ENCODE peak calls at places on chromosomes 2 and 18, in six cellular contexts. Q is brain microvascular endothelial cell, N is foreskin fibroblast, M is type B pancreatic cell, G is astrocyte of the cerebellum, E is RWPE1. D is an unnamed sample.

GRCh38 chr2:83650897-83651296 is 808.2 kb downstream of the SUCLG1 start:
- DNase-seq in Q (no peak), N (peak; percentile 22), M (no peak), G (peak; percentile 31), E (no peak), D (no peak)

GRCh38 chr2:29699045-29699444 is 222.3 kb downstream of the ALK start:
- DNase-seq in Q (no peak), N (no peak), M (no peak), G (no peak), E (no peak), D (no peak)

GRCh38 chr2:163191372-163191771 is 352.8 kb upstream of the KCNH7 start:
- DNase-seq in Q (peak; percentile 39), N (peak; percentile 61), M (no peak), G (peak; percentile 42), E (peak; percentile 28), D (no peak)

GRCh38 chr2:31434911-31435310 is 20.4 kb upstream of the XDH start:
- DNase-seq in Q (no peak), N (peak; percentile 31), M (no peak), G (no peak), E (peak; percentile 44), D (no peak)

GRCh38 chr2:164068063-164068462 is 332.3 kb upstream of the FIGN start:
- DNase-seq in Q (no peak), N (no peak), M (no peak), G (no peak), E (no peak), D (no peak)

GRCh38 chr18:50429207-50429948 is 54.5 kb downstream of the SKA1 start:
- DNase-seq in Q (peak; percentile 22), N (peak; percentile 55), M (no peak), G (peak; percentile 3), E (peak; percentile 5), D (no peak)

GRCh38 chr2:33509908-33510588 is 33.6 kb downstream of the RASGRP3 start:
- DNase-seq in Q (no peak), N (peak; percentile 12), M (no peak), G (no peak), E (no peak), D (no peak)

GRCh38 chr2:191901031-191901430 is 54.1 kb upstream of the CAVIN2 start:
- DNase-seq in Q (no peak), N (no peak), M (no peak), G (no peak), E (no peak), D (no peak)

GRCh38 chr2:219172231-219173154 is 2.7 kb upstream of the SLC23A3 start:
- DNase-seq in Q (no peak), N (no peak), M (no peak), G (no peak), E (no peak), D (no peak)

GRCh38 chr2:32627441-32627900 is 379 bp upstream of the TTC27 start:
- DNase-seq in Q (peak; percentile 59), N (peak; percentile 81), M (no peak), G (peak; percentile 24), E (peak; percentile 20), D (peak; percentile 44)

GRCh38 chr2:115083216-115083615 is 640.8 kb downstream of the DPP10 start:
- DNase-seq in Q (no peak), N (no peak), M (no peak), G (no peak), E (peak; percentile 16), D (no peak)

DNA sequence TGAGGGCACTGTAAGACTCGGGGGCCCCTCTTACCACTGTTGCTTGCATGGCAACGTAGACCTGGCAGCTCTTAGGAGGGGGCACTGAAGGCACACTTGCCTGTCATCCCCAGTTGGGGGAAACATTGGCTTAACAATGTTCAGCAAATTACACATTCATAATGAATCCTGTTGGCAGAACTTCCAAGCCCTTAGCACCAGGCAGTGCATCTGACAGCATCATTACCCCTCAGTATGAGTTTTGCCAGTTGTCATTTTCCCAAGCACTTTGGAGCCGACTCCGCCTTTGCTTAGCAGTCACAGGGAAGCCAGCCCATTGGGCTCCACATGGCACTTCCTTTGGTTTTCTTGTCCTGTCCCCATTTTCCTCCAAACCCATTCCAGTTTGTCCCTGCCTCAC is 73.7 kb downstream of the VSNL1 start:
- DNase-seq in Q (no peak), N (no peak), M (no peak), G (no peak), E (no peak), D (no peak)
- TF ChIP-seq CTCF in Q (no peak), N (no peak), M (no peak), G (no peak), E (no peak), D (no peak)

GRCh38 chr2:102250278-102250821 is 61.0 kb upstream of the IL1RL1 start:
- DNase-seq in Q (no peak), N (no peak), M (no peak), G (no peak), E (no peak), D (no peak)

GRCh38 chr2:102240640-102241370 is 54.0 kb downstream of the IL1RL2 start:
- DNase-seq in Q (peak; percentile 92), N (peak; percentile 98), M (peak; percentile 86), G (peak; percentile 89), E (peak; percentile 69), D (peak; percentile 92)

GRCh38 chr2:102251042-102251848 is 60.1 kb upstream of the IL1RL1 start:
- DNase-seq in Q (no peak), N (peak; percentile 75), M (no peak), G (no peak), E (peak; percentile 30), D (peak; percentile 81)

GRCh38 chr2:102241616-102242260 is 54.9 kb downstream of the IL1RL2 start:
- DNase-seq in Q (no peak), N (no peak), M (peak; percentile 1), G (no peak), E (peak; percentile 8), D (no peak)

GRCh38 chr2:102245266-102246151 is 58.7 kb downstream of the IL1RL2 start:
- DNase-seq in Q (no peak), N (peak; percentile 87), M (peak; percentile 55), G (peak; percentile 55), E (no peak), D (no peak)
- TF ChIP-seq CTCF in Q (peak; percentile 45), N (peak; percentile 49), M (no peak), G (no peak), E (no peak), D (no peak)

DNA sequence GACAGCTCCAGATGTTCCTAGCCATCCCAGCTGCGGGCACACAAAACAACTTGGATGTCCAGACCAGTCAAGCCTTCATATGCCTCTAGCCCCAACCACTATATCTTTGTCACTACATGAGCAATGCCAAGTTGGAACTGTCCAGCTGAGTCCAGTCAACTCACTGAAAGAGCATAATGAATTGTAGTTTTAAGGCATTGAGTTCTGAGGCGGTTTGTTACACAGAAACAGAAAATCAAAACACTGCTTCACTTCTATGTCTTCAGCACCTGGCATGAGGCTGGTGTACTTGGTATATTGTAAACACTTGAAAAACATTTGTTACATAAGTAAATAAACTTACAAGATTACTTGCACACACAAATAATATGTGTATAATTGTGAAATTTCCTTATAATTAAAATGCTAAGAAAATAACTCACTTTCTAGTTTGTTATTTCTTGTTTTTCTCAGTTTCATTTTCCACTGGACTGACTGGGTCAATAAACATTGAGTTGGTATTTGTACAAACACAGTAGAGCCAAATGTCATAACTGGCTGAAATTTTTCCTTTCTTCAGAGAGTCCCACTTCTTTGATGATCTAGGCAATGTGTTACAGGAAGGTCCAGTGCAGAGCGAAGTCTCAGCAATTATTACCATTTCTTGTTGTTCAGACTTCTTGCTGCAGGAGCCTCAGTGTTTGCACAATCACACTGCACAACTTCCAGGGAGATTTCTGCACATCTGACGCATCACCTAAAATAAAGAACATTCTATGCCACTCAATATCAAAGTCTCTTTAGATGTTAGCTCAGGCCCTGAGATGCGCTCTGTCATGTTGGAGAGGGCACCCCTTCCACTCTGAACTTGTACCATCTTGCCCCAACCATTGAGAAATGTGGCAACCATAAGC is 38.2 kb upstream of the DPP4 start:
- DNase-seq in Q (no peak), N (peak; percentile 19), M (no peak), G (no peak), E (no peak), D (no peak)
- TF ChIP-seq CTCF in Q (no peak), N (no peak), M (no peak), G (no peak), E (no peak), D (no peak)

DNA sequence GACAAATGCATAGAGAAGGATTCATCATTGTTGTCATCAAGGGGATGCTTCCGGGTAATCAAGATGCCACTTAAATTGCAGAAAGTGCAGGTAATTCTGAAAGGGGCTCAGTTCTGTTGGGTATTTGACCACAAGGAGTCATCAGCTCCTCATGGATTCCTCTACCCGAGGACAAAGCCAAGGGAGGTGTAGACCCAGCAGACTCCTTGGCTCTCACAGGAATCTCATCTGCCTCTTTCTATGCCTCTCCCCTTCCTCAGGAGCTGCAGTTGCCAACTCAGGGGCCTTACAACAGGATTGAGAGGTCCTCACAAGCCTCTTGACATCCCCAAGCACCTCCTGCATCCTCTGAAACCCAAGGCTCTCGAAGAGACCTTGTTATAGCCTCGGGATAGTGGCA is 44.0 kb downstream of the ITGB6 start:
- DNase-seq in Q (no peak), N (no peak), M (no peak), G (no peak), E (no peak), D (no peak)
- TF ChIP-seq CTCF in Q (peak; percentile 18), N (no peak), M (no peak), G (no peak), E (no peak), D (no peak)

DNA sequence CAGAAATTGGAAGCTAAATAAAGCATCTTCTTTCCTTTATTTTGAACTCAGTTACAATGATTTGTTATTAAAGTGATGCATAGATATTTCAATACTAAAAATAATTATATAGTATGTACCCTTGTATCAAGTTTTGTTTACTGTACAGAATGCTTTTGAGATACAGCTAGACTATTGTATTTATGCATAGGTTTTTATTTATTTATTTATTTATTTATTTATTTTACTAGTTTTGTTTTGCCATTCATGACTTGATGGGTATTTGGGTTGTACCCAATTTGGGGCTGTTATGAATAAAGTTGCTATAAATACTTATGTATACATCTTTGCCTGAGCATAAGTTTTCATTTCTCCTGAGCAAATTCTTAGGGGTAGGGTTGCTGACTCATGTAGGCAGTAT is 118.7 kb upstream of the NXPH2 start:
- DNase-seq in Q (no peak), N (no peak), M (no peak), G (no peak), E (no peak), D (no peak)
- TF ChIP-seq CTCF in Q (no peak), N (no peak), M (no peak), G (no peak), E (no peak), D (no peak)

DNA sequence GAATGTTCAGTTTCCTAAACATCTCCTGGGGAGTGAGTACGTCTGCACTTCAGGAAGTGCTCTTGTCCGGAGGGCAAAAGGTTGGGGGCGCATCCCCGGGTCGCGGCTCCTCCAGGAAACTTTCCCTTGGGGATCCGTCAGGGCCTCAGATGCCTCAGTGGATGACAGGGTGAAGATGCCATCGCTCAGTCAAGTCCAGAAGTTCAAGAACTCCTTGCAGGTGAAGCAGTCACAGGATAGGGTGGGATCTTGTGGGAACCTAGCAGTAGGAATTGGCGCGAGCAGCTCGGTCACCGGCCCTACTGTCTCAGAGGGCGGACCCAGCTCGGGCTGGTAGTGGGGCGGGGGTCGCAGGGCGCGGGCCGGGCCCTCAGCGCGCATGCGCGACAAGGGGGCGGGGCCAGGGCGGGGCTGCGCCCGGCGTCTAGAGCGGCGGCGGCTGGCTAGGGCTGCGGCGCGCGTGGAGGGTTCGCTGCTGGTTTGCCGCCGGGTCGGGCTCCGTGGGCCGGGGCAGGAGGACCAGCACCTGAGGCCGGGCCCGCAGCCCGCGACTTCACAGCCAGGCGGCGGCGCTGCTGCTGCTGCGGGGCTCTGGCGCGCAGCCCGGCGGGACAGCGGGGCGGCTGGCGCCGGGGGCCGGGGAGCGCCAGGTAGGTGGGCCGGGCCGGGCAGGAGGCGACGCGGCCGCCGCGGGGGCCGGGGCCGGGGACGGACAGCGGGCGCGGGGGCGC is at the start of gene INPP4A:
- DNase-seq in Q (no peak), N (peak; percentile 82), M (peak; percentile 87), G (no peak), E (peak; percentile 75), D (peak; percentile 75)
- TF ChIP-seq CTCF in Q (no peak), N (no peak), M (no peak), G (no peak), E (peak; percentile 36), D (no peak)